ENCODE peak calls at places on chromosomes 13 and 19, in seven cellular contexts. Y is GM23338, F is MCF 10A, C is endothelial cell, A is GM10248, Z is fibroblast of mammary gland, M is lung. E is an unnamed sample.

GRCh38 chr13:50948576-50948975 is 39.0 kb downstream of the RNASEH2B start:
- DNase-seq in Y (no peak), F (no peak), C (no peak), A (no peak), Z (no peak), M (no peak), E (peak; percentile 5)

GRCh38 chr13:91172160-91172559 is 175.3 kb upstream of the MIR17HG start:
- DNase-seq in Y (no peak), F (no peak), C (no peak), A (no peak), Z (no peak), M (no peak), E (no peak)

GRCh38 chr19:44051654-44052402 is at the start of gene ZNF223:
- DNase-seq in Y (peak; percentile 99), F (peak; percentile 71), C (peak; percentile 79), A (peak; percentile 83), Z (peak; percentile 92), M (peak; percentile 96), E (peak; percentile 89)

GRCh38 chr19:41911889-41912731 is 16.1 kb downstream of the ERFL start:
- DNase-seq in Y (no peak), F (no peak), C (no peak), A (no peak), Z (no peak), M (no peak), E (no peak)

GRCh38 chr19:34525001-34525400 is 43.4 kb downstream of the WTIP start:
- DNase-seq in Y (no peak), F (no peak), C (no peak), A (no peak), Z (no peak), M (no peak), E (no peak)

GRCh38 chr19:55619264-55619663 is 5.1 kb downstream of the ZNF784 start:
- DNase-seq in Y (no peak), F (no peak), C (no peak), A (no peak), Z (no peak), M (no peak), E (peak; percentile 61)

GRCh38 chr13:106432636-106433035 is 102.8 kb downstream of the EFNB2 start:
- DNase-seq in Y (no peak), F (no peak), C (no peak), A (no peak), Z (peak; percentile 33), M (no peak), E (no peak)

GRCh38 chr13:98575876-98576214 is 1.1 kb downstream of the STK24 start:
- DNase-seq in Y (no peak), F (no peak), C (no peak), A (no peak), Z (no peak), M (no peak), E (no peak)

GRCh38 chr13:21557995-21558394 is 46.0 kb downstream of the MICU2 start:
- DNase-seq in Y (peak; percentile 75), F (peak; percentile 49), C (peak; percentile 8), A (no peak), Z (peak; percentile 34), M (no peak), E (no peak)

GRCh38 chr13:113921763-113922162 is 52.1 kb downstream of the C13orf46 start:
- DNase-seq in Y (no peak), F (no peak), C (no peak), A (no peak), Z (no peak), M (no peak), E (no peak)

GRCh38 chr19:56612737-56613136 is 17.6 kb downstream of the ZNF71 start:
- DNase-seq in Y (peak; percentile 8), F (no peak), C (no peak), A (no peak), Z (no peak), M (no peak), E (no peak)

GRCh38 chr19:53865918-53866696 is 1.6 kb upstream of the MYADM start:
- DNase-seq in Y (peak; percentile 85), F (peak; percentile 62), C (peak; percentile 73), A (peak; percentile 63), Z (peak; percentile 45), M (peak; percentile 70), E (peak; percentile 39)

GRCh38 chr13:72585254-72585653 is 142.2 kb downstream of the MZT1 start:
- DNase-seq in Y (no peak), F (no peak), C (no peak), A (no peak), Z (no peak), M (no peak), E (no peak)

GRCh38 chr13:95713651-95714050 is 36.7 kb downstream of the DNAJC3 start:
- DNase-seq in Y (no peak), F (peak; percentile 45), C (no peak), A (no peak), Z (peak; percentile 45), M (no peak), E (peak; percentile 27)

GRCh38 chr13:98155475-98156111 is 12.7 kb downstream of the FARP1 start:
- DNase-seq in Y (no peak), F (peak; percentile 72), C (no peak), A (no peak), Z (peak; percentile 82), M (no peak), E (peak; percentile 91)

GRCh38 chr13:48818495-48818961 is 157.2 kb upstream of the FNDC3A start:
- DNase-seq in Y (peak; percentile 15), F (peak; percentile 80), C (no peak), A (no peak), Z (peak; percentile 99), M (no peak), E (peak; percentile 98)

DNA sequence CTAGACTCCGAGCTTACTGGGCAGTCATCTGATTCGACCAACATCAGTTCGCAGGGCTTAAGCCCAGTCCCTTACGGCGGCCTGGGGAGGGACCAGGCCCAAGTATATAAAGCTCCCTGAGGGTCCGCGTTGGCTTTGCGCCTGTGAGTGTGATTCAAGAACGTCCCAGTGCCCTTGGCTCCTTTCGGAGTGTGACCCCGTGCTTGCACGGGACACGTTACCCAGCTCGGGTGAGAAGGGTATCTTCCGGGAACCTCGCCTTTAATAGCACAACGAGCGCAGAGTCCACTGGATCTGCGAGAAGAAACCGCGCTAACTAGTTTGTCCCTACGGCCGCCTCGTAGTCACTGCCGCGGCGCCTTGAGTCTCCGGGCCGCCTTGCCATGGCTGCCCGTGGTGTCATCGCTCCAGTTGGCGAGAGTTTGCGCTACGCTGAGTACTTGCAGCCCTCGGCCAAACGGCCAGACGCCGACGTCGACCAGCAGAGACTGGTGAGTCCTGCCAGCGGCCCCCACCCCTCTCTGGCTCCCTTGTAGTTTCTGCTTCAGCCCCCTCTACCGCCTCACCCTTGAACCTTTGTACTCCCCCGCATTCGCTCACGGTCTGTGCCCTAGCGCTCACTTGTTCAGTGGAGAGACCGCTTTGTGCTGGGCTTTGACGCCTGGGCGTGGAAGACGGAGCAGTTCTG is at the start of gene DNAJC15:
- DNase-seq in Y (peak; percentile 91), F (peak; percentile 65), C (peak; percentile 73), A (peak; percentile 80), Z (peak; percentile 87), M (peak; percentile 79), E (peak; percentile 83)
- TF ChIP-seq CTCF in Y (no peak), F (no peak), C (no peak), A (peak; percentile 10), Z (no peak), M (no peak), E (peak; percentile 0)

GRCh38 chr13:26656919-26657318 is 99.4 kb downstream of the WASF3 start:
- DNase-seq in Y (peak; percentile 68), F (peak; percentile 26), C (no peak), A (no peak), Z (peak; percentile 70), M (no peak), E (peak; percentile 82)
- TF ChIP-seq CTCF in Y (peak; percentile 50), F (no peak), C (no peak), A (no peak), Z (peak; percentile 34), M (no peak), E (peak; percentile 42)

DNA sequence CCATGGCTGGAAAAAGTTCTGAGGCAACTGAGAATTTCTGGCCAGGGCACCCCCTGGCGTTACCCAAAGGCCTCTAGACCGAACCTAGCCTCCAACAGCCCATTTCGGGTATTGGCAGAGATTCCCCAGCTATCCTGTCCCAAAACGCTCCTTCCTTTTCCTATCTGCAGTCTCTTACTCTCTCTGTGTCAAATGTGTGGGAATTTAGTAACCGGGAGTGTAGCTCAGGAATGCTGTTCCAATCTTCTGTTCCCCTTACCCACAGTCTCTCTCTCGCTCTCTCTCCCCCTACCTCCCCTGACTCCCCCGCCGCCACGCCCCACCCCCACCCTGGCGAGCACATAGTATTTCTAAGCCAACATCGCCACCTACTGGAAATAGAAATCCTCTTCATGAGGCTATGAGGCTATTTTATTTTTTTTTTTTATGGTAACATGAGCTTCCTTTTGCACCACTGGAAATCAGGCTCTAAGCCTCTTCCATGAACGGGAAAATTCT is 27.0 kb downstream of the OXGR1 start:
- DNase-seq in Y (peak; percentile 72), F (peak; percentile 35), C (no peak), A (no peak), Z (no peak), M (no peak), E (no peak)
- TF ChIP-seq CTCF in Y (peak; percentile 49), F (peak; percentile 33), C (peak; percentile 51), A (no peak), Z (peak; percentile 18), M (no peak), E (peak; percentile 19)

GRCh38 chr19:35746087-35746462 is 624 bp downstream of the PSENEN start:
- DNase-seq in Y (no peak), F (no peak), C (no peak), A (no peak), Z (no peak), M (no peak), E (no peak)
- TF ChIP-seq CTCF in Y (no peak), F (no peak), C (no peak), A (no peak), Z (no peak), M (no peak), E (no peak)

DNA sequence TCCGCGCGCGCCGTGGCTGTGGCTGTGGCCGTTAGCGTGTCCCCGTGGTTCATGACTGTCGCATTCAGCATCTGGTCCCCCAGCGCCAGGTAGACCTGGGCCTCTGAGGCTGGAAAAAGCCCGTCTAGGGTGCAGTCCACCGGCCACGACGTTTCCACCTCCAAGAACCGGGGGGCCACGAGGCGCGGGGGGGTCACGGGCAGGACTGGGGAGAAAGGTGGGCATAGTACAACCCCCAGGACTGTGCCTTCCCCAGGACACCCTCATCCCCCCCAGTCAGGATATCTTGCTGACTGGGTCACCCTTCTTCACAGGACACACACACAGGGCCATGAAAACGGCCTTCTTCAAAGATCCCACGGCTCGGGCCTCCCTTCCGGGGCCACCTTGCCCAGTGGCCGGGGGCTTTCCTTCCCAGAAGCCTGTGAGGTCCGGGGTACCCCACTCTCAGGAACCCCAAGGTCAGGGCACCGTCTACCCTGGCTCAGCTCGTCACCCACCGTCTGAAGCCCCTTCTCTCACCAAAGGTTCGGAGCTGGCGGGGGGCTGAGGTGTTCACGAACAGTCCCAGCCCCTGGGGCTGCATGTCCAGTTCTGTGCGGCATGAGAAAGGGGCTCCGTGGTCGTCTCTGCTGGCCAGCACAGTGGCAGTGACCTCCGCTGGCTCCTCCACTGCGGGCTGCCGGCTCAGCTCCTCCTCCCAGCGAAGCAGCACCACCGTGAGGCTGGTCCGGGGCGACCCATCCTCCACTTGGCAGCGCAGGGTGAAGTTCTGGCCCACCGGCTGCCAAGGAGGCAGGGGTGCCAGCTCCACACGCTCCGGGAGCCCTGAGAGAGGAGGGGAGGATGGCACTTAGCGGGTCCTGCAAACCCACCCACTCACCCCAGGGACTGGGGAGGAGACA is 2.1 kb upstream of the RAVER1 start:
- DNase-seq in Y (peak; percentile 52), F (no peak), C (peak; percentile 18), A (no peak), Z (no peak), M (no peak), E (no peak)
- TF ChIP-seq CTCF in Y (peak; percentile 13), F (no peak), C (no peak), A (no peak), Z (no peak), M (no peak), E (no peak)

E was measured in IMR-90.